ENCODE peak calls at places on chromosomes 3 and 15, in seven cellular contexts. F is memory B cell, T is right atrium auricular region, W is T-helper 1 cell, Z is occipital lobe, L is AG04449, S is kidney epithelial cell. N is an unnamed sample.

GRCh38 chr15:53791616-53792015 is 32.2 kb upstream of the WDR72 start:
- DNase-seq in W (no peak), S (peak), F (no peak), T (no peak), Z (no peak), L (no peak), N (peak)

GRCh38 chr15:72271895-72272212 is 500 bp downstream of the PARP6 start:
- DNase-seq in W (no peak), S (no peak), T (peak), F (no peak), L (no peak), Z (no peak), N (no peak)

GRCh38 chr3:11195721-11196332 is 41.5 kb downstream of the HRH1 start:
- DNase-seq in W (no peak), L (no peak), T (no peak), F (no peak), Z (no peak), S (no peak), N (peak)

GRCh38 chr3:40387001-40387894 is at the start of gene ENTPD3:
- DNase-seq in W (peak), F (no peak), S (no peak), L (no peak), T (no peak), Z (no peak), N (no peak)

GRCh38 chr15:61151791-61152190 is 77.3 kb downstream of the RORA start:
- DNase-seq in F (no peak), S (no peak), W (no peak), L (no peak), Z (no peak), T (no peak), N (no peak)

GRCh38 chr15:64634020-64634419 is 141.4 kb downstream of the RBPMS2 start:
- DNase-seq in W (no peak), F (no peak), T (no peak), L (no peak), Z (no peak), S (peak), N (peak)

GRCh38 chr3:69417541-69418078 is 31.7 kb upstream of the FRMD4B start:
- DNase-seq in L (no peak), F (no peak), S (no peak), W (no peak), Z (no peak), T (no peak), N (no peak)

GRCh38 chr3:145942052-145942451 is 218.9 kb downstream of the PLOD2 start:
- DNase-seq in W (no peak), L (no peak), S (no peak), F (no peak), Z (no peak), T (no peak), N (peak)

GRCh38 chr15:33623010-33623409 is 312.2 kb downstream of the RYR3 start:
- DNase-seq in T (no peak), S (no peak), W (no peak), L (no peak), Z (no peak), F (no peak), N (no peak)

GRCh38 chr3:21310176-21310575 is 440.8 kb downstream of the ZNF385D start:
- DNase-seq in F (no peak), Z (no peak), W (no peak), T (no peak), L (no peak), S (no peak), N (no peak)

GRCh38 chr3:198028718-198029117 is 68.7 kb downstream of the LMLN start:
- DNase-seq in W (no peak), F (no peak), T (no peak), L (peak), S (no peak), Z (no peak), N (peak)

GRCh38 chr3:72288955-72289707 is 504.2 kb upstream of the PROK2 start:
- DNase-seq in T (no peak), W (no peak), F (peak), S (peak), L (peak), Z (peak), N (peak)

GRCh38 chr3:108822167-108822897 is at the start of gene TRAT1:
- DNase-seq in F (no peak), Z (no peak), L (no peak), T (no peak), S (no peak), W (no peak), N (no peak)

GRCh38 chr3:127408022-127408683 is 120.3 kb upstream of the PRR20G start:
- DNase-seq in Z (no peak), L (no peak), T (no peak), F (no peak), S (no peak), W (no peak), N (no peak)

GRCh38 chr3:111284485-111285187 is 213.0 kb downstream of the NECTIN3 start:
- DNase-seq in L (no peak), T (no peak), Z (no peak), F (no peak), S (no peak), W (no peak), N (no peak)

GRCh38 chr3:144636833-144637232 is 665.2 kb downstream of the DIPK2A start:
- DNase-seq in F (no peak), T (no peak), L (no peak), Z (no peak), W (no peak), S (no peak), N (peak)

GRCh38 chr15:59339252-59339672 is 33.4 kb downstream of the MYO1E start:
- DNase-seq in S (no peak), T (no peak), L (peak), Z (no peak), F (no peak), W (no peak), N (no peak)

GRCh38 chr3:27145719-27146118 is 223.5 kb downstream of the NEK10 start:
- DNase-seq in T (no peak), W (no peak), Z (no peak), L (no peak), F (no peak), S (no peak), N (no peak)

GRCh38 chr15:80489030-80489594 is 84.9 kb downstream of the ARNT2 start:
- DNase-seq in T (no peak), Z (no peak), S (no peak), F (no peak), W (no peak), L (peak), N (peak)

GRCh38 chr3:99945328-99945995 is 127.8 kb downstream of the CMSS1 start:
- DNase-seq in W (no peak), F (no peak), T (no peak), S (no peak), L (no peak), Z (no peak), N (no peak)

GRCh38 chr15:40279437-40280141 is 3.3 kb downstream of the ANKRD63 start:
- DNase-seq in W (peak), Z (peak), T (peak), F (peak), L (no peak), S (no peak), N (peak)

GRCh38 chr15:88069561-88069960 is 187.0 kb downstream of the NTRK3 start:
- DNase-seq in T (no peak), L (no peak), W (no peak), S (no peak), Z (no peak), F (no peak), N (no peak)

GRCh38 chr15:67945951-67946700 is 106.3 kb upstream of the RNU6-1 start:
- DNase-seq in Z (no peak), W (no peak), T (no peak), S (no peak), L (no peak), F (no peak), N (peak)

GRCh38 chr3:2511356-2511755 is 412.7 kb downstream of the CNTN4 start:
- DNase-seq in L (no peak), W (no peak), Z (no peak), S (no peak), F (no peak), T (no peak), N (no peak)

GRCh38 chr3:194598771-194599557 is 34.3 kb downstream of the TMEM44 start:
- DNase-seq in Z (no peak), F (no peak), S (peak), L (peak), W (no peak), T (no peak), N (peak)

GRCh38 chr3:52121459-52121795 is 32.8 kb downstream of the POC1A start:
- DNase-seq in F (no peak), L (no peak), T (peak), S (no peak), W (no peak), Z (no peak), N (peak)